ENCODE peak calls at places on chromosomes 7 and 10, in eight cellular contexts. V is fibroblast of pulmonary artery, C is psoas muscle, H is iris pigment epithelial cell, K is mucosa of descending colon, M is NCI-H1092 treated with DMSO at 0.1 percent for 48 hours, F is KBM-7, Z is WTC11. N is an unnamed sample.

GRCh38 chr7:11701829-11702560 is 130.0 kb downstream of the THSD7A start:
- DNase-seq in F (peak; percentile 23), M (no peak), V (no peak), C (no peak), Z (no peak), H (no peak), K (no peak), N (no peak)

GRCh38 chr7:158676171-158676840 is 28.3 kb downstream of the NCAPG2 start:
- DNase-seq in K (no peak), V (peak; percentile 35), H (peak; percentile 79), C (no peak), F (no peak), M (no peak), Z (no peak), N (no peak)

GRCh38 chr10:21964983-21965665 is 38.4 kb downstream of the DNAJC1 start:
- DNase-seq in H (no peak), K (no peak), V (no peak), F (no peak), M (no peak), C (no peak), Z (no peak), N (no peak)

GRCh38 chr7:69429817-69430501 is 168.3 kb upstream of the AUTS2 start:
- DNase-seq in Z (peak; percentile 16), K (peak; percentile 66), V (peak; percentile 7), H (no peak), M (peak; percentile 94), C (peak; percentile 79), F (no peak), N (no peak)

GRCh38 chr7:76515999-76516443 is 5.7 kb downstream of the UPK3B start:
- DNase-seq in H (no peak), K (no peak), V (peak; percentile 64), Z (peak; percentile 91), F (peak; percentile 71), C (no peak), M (peak; percentile 39), N (peak; percentile 38)

GRCh38 chr7:2227699-2228098 is 5.0 kb downstream of the MAD1L1 start:
- DNase-seq in F (no peak), H (no peak), K (no peak), V (no peak), Z (no peak), C (no peak), M (no peak), N (no peak)

GRCh38 chr7:150520145-150520544 is 5.5 kb downstream of the GIMAP7 start:
- DNase-seq in V (no peak), H (no peak), C (no peak), M (no peak), F (no peak), Z (no peak), K (no peak), N (no peak)

GRCh38 chr7:44184874-44185446 is 4.3 kb downstream of the GCK start:
- DNase-seq in F (no peak), V (no peak), K (no peak), C (no peak), H (no peak), Z (no peak), M (no peak), N (no peak)

GRCh38 chr7:33101916-33102315 is 7.3 kb downstream of the RP9 start:
- DNase-seq in Z (no peak), M (no peak), V (peak; percentile 41), H (no peak), C (no peak), K (no peak), F (no peak), N (no peak)

GRCh38 chr7:33628894-33629293 is 276.4 kb upstream of the BMPER start:
- DNase-seq in Z (no peak), K (no peak), M (no peak), F (no peak), V (no peak), C (no peak), H (no peak), N (no peak)

GRCh38 chr7:127713758-127714157 is 61.8 kb downstream of the SND1 start:
- DNase-seq in Z (no peak), K (no peak), H (no peak), C (no peak), V (no peak), F (no peak), M (no peak), N (no peak)

GRCh38 chr10:102645388-102645740 is 1.1 kb downstream of the TRIM8 start:
- DNase-seq in C (peak; percentile 88), H (no peak), Z (no peak), V (peak; percentile 57), F (no peak), M (peak; percentile 19), K (peak; percentile 87), N (peak; percentile 28)

GRCh38 chr7:156949541-156950380 is at the start of gene NOM1:
- DNase-seq in H (peak; percentile 81), F (peak; percentile 84), Z (peak; percentile 88), C (peak; percentile 96), K (peak; percentile 91), M (peak; percentile 78), V (peak; percentile 83), N (peak; percentile 95)

GRCh38 chr7:33849004-33849403 is 56.3 kb upstream of the BMPER start:
- DNase-seq in M (no peak), H (peak; percentile 12), F (no peak), K (no peak), C (no peak), V (no peak), Z (no peak), N (no peak)

GRCh38 chr10:77943086-77943901 is 16.7 kb upstream of the DLG5 start:
- DNase-seq in M (no peak), Z (no peak), C (no peak), H (peak; percentile 78), K (no peak), V (peak; percentile 76), F (peak; percentile 21), N (no peak)

GRCh38 chr7:69510114-69510513 is 88.2 kb upstream of the AUTS2 start:
- DNase-seq in C (no peak), M (no peak), F (no peak), H (no peak), Z (no peak), K (no peak), V (no peak), N (no peak)

GRCh38 chr7:76071316-76072242 is 23.7 kb downstream of the MDH2 start:
- DNase-seq in V (peak; percentile 34), H (no peak), F (no peak), C (no peak), M (no peak), Z (peak; percentile 17), K (no peak), N (no peak)

GRCh38 chr10:75910032-75910431 is 478.6 kb downstream of the LRMDA start:
- DNase-seq in M (peak; percentile 3), Z (no peak), F (peak; percentile 1), H (peak; percentile 36), K (no peak), V (peak; percentile 71), C (no peak), N (no peak)

GRCh38 chr7:31373337-31374289 is 33.1 kb upstream of the NEUROD6 start:
- DNase-seq in V (peak; percentile 50), M (peak; percentile 41), H (peak; percentile 16), K (no peak), Z (peak; percentile 74), C (no peak), F (peak; percentile 35), N (no peak)

GRCh38 chr10:82361317-82361716 is 486.3 kb downstream of the NRG3 start:
- DNase-seq in H (no peak), K (no peak), V (no peak), C (no peak), Z (no peak), M (no peak), F (no peak), N (no peak)

GRCh38 chr7:5452937-5453540 is 29.4 kb upstream of the TNRC18 start:
- DNase-seq in F (peak; percentile 55), K (no peak), Z (peak; percentile 61), H (peak; percentile 70), C (no peak), V (peak; percentile 83), M (no peak), N (no peak)

GRCh38 chr10:93333278-93333978 is 148.7 kb downstream of the MYOF start:
- DNase-seq in Z (peak; percentile 31), M (no peak), K (no peak), F (no peak), V (peak; percentile 35), H (no peak), C (no peak), N (no peak)

GRCh38 chr7:119711104-119711503 is 561.9 kb upstream of the KCND2 start:
- DNase-seq in F (no peak), V (no peak), H (no peak), Z (no peak), K (no peak), C (no peak), M (no peak), N (no peak)

GRCh38 chr10:124517931-124518330 is 56.3 kb downstream of the LHPP start:
- DNase-seq in V (no peak), C (peak; percentile 12), H (no peak), Z (no peak), M (no peak), K (peak; percentile 32), F (no peak), N (no peak)

GRCh38 chr10:114024876-114025609 is 18.6 kb upstream of the ADRB1 start:
- DNase-seq in K (no peak), Z (no peak), C (no peak), M (no peak), H (peak; percentile 85), F (peak; percentile 92), V (peak; percentile 42), N (no peak)

GRCh38 chr7:131302876-131303707 is 24.6 kb upstream of the MKLN1 start:
- DNase-seq in C (no peak), V (peak; percentile 44), K (no peak), Z (peak; percentile 48), F (no peak), H (peak; percentile 40), M (no peak), N (peak; percentile 12)

GRCh38 chr7:73738220-73738611 is 386 bp downstream of the ABHD11 start:
- DNase-seq in Z (peak; percentile 64), C (no peak), M (peak; percentile 44), K (peak; percentile 83), F (peak; percentile 65), V (peak; percentile 61), H (peak; percentile 58), N (no peak)

GRCh38 chr10:70328987-70329386 is 45.2 kb upstream of the NPFFR1 start:
- DNase-seq in F (no peak), V (no peak), C (no peak), M (no peak), H (peak; percentile 10), K (no peak), Z (no peak), N (no peak)

GRCh38 chr10:1411956-1412355 is 325.4 kb downstream of the ADARB2 start:
- DNase-seq in F (no peak), V (no peak), M (no peak), K (no peak), C (no peak), Z (no peak), H (no peak), N (no peak)

GRCh38 chr10:29688230-29688634 is 53.5 kb upstream of the SVIL start:
- DNase-seq in C (no peak), Z (peak; percentile 52), H (no peak), V (peak; percentile 5), M (peak; percentile 54), K (no peak), F (no peak), N (no peak)

GRCh38 chr7:327305-327931 is 37.4 kb downstream of the FOXL3 start:
- DNase-seq in V (no peak), F (no peak), M (no peak), K (peak; percentile 57), H (no peak), Z (no peak), C (peak; percentile 40), N (no peak)

GRCh38 chr7:108112683-108113082 is 17.5 kb downstream of the LAMB4 start:
- DNase-seq in F (no peak), H (no peak), C (no peak), V (no peak), K (no peak), Z (no peak), M (no peak), N (no peak)

GRCh38 chr7:36686499-36686898 is 37.8 kb downstream of the AOAH start:
- DNase-seq in H (peak; percentile 27), M (no peak), K (peak; percentile 44), V (peak; percentile 14), Z (no peak), F (no peak), C (no peak), N (no peak)